ENCODE peak calls at places on chromosome 11, in ten cellular contexts. One of them, this sample, is unnamed.

GRCh38 chr11:72750086-72750485 is 2.1 kb downstream of the ARAP1 start:
- DNase-seq in GM23338: no peak
- DNase-seq in colonic mucosa: no peak
- DNase-seq in A549: no peak
- DNase-seq in fibroblast of mammary gland: no peak
- DNase-seq in prostate gland: no peak
- DNase-seq in neural progenitor cell: no peak
- DNase-seq in fibroblast of lung: no peak
- DNase-seq in astrocyte of the cerebellum: no peak
- DNase-seq in aorta: no peak
- DNase-seq in this sample: no peak

GRCh38 chr11:43952401-43953342 is 10.2 kb downstream of the C11orf96 start:
- DNase-seq in A549: no peak
- DNase-seq in fibroblast of lung: no peak
- DNase-seq in astrocyte of the cerebellum: no peak
- DNase-seq in neural progenitor cell: no peak
- DNase-seq in fibroblast of mammary gland: no peak
- DNase-seq in prostate gland: no peak
- DNase-seq in GM23338: no peak
- DNase-seq in colonic mucosa: no peak
- DNase-seq in aorta: peak
- DNase-seq in this sample: no peak

GRCh38 chr11:111639226-111639925 is 37.1 kb downstream of the SIK2 start:
- DNase-seq in GM23338: peak
- DNase-seq in fibroblast of mammary gland: no peak
- DNase-seq in colonic mucosa: no peak
- DNase-seq in A549: no peak
- DNase-seq in prostate gland: no peak
- DNase-seq in neural progenitor cell: no peak
- DNase-seq in aorta: no peak
- DNase-seq in astrocyte of the cerebellum: no peak
- DNase-seq in fibroblast of lung: no peak
- DNase-seq in this sample: no peak

GRCh38 chr11:113596658-113597057 is 109.5 kb downstream of the TMPRSS5 start:
- DNase-seq in astrocyte of the cerebellum: no peak
- DNase-seq in A549: no peak
- DNase-seq in neural progenitor cell: no peak
- DNase-seq in colonic mucosa: no peak
- DNase-seq in prostate gland: no peak
- DNase-seq in fibroblast of lung: no peak
- DNase-seq in fibroblast of mammary gland: no peak
- DNase-seq in GM23338: peak
- DNase-seq in aorta: no peak
- DNase-seq in this sample: no peak

GRCh38 chr11:128536521-128536920 is 50.8 kb downstream of the ETS1 start:
- DNase-seq in aorta: no peak
- DNase-seq in fibroblast of mammary gland: no peak
- DNase-seq in A549: no peak
- DNase-seq in colonic mucosa: no peak
- DNase-seq in prostate gland: no peak
- DNase-seq in GM23338: no peak
- DNase-seq in fibroblast of lung: no peak
- DNase-seq in astrocyte of the cerebellum: no peak
- DNase-seq in neural progenitor cell: no peak
- DNase-seq in this sample: no peak

GRCh38 chr11:107851704-107852315 is 6.8 kb downstream of the SLC35F2 start:
- DNase-seq in neural progenitor cell: no peak
- DNase-seq in aorta: no peak
- DNase-seq in astrocyte of the cerebellum: no peak
- DNase-seq in colonic mucosa: peak
- DNase-seq in GM23338: no peak
- DNase-seq in fibroblast of lung: no peak
- DNase-seq in A549: no peak
- DNase-seq in prostate gland: no peak
- DNase-seq in fibroblast of mammary gland: no peak
- DNase-seq in this sample: no peak

GRCh38 chr11:103773537-103773936 is 262.9 kb upstream of the DDI1 start:
- DNase-seq in neural progenitor cell: no peak
- DNase-seq in astrocyte of the cerebellum: no peak
- DNase-seq in colonic mucosa: no peak
- DNase-seq in aorta: no peak
- DNase-seq in A549: no peak
- DNase-seq in GM23338: no peak
- DNase-seq in prostate gland: no peak
- DNase-seq in fibroblast of lung: no peak
- DNase-seq in fibroblast of mammary gland: no peak
- DNase-seq in this sample: no peak

GRCh38 chr11:33445761-33446161 is 188.6 kb downstream of the HIPK3 start:
- DNase-seq in astrocyte of the cerebellum: no peak
- DNase-seq in neural progenitor cell: no peak
- DNase-seq in prostate gland: no peak
- DNase-seq in fibroblast of lung: no peak
- DNase-seq in GM23338: no peak
- DNase-seq in aorta: no peak
- DNase-seq in fibroblast of mammary gland: peak
- DNase-seq in colonic mucosa: no peak
- DNase-seq in A549: no peak
- DNase-seq in this sample: no peak

GRCh38 chr11:69638941-69639681 is 1.8 kb upstream of the CCND1 start:
- DNase-seq in neural progenitor cell: peak
- DNase-seq in colonic mucosa: peak
- DNase-seq in aorta: peak
- DNase-seq in prostate gland: peak
- DNase-seq in fibroblast of mammary gland: peak
- DNase-seq in GM23338: peak
- DNase-seq in fibroblast of lung: peak
- DNase-seq in A549: peak
- DNase-seq in astrocyte of the cerebellum: peak
- DNase-seq in this sample: peak

GRCh38 chr11:69639843-69640242 is 1.1 kb upstream of the CCND1 start:
- DNase-seq in prostate gland: no peak
- DNase-seq in neural progenitor cell: no peak
- DNase-seq in A549: no peak
- DNase-seq in colonic mucosa: no peak
- DNase-seq in fibroblast of mammary gland: no peak
- DNase-seq in fibroblast of lung: no peak
- DNase-seq in astrocyte of the cerebellum: no peak
- DNase-seq in aorta: no peak
- DNase-seq in GM23338: no peak
- DNase-seq in this sample: no peak

GRCh38 chr11:69636870-69637600 is 3.9 kb upstream of the CCND1 start:
- DNase-seq in A549: no peak
- DNase-seq in prostate gland: no peak
- DNase-seq in neural progenitor cell: no peak
- DNase-seq in GM23338: peak
- DNase-seq in fibroblast of mammary gland: no peak
- DNase-seq in aorta: peak
- DNase-seq in colonic mucosa: peak
- DNase-seq in astrocyte of the cerebellum: no peak
- DNase-seq in fibroblast of lung: no peak
- DNase-seq in this sample: no peak

GRCh38 chr11:69637601-69637955 is 3.4 kb upstream of the CCND1 start:
- DNase-seq in colonic mucosa: no peak
- DNase-seq in fibroblast of mammary gland: no peak
- DNase-seq in prostate gland: no peak
- DNase-seq in astrocyte of the cerebellum: no peak
- DNase-seq in neural progenitor cell: peak
- DNase-seq in A549: no peak
- DNase-seq in fibroblast of lung: no peak
- DNase-seq in aorta: no peak
- DNase-seq in GM23338: peak
- DNase-seq in this sample: no peak

DNA sequence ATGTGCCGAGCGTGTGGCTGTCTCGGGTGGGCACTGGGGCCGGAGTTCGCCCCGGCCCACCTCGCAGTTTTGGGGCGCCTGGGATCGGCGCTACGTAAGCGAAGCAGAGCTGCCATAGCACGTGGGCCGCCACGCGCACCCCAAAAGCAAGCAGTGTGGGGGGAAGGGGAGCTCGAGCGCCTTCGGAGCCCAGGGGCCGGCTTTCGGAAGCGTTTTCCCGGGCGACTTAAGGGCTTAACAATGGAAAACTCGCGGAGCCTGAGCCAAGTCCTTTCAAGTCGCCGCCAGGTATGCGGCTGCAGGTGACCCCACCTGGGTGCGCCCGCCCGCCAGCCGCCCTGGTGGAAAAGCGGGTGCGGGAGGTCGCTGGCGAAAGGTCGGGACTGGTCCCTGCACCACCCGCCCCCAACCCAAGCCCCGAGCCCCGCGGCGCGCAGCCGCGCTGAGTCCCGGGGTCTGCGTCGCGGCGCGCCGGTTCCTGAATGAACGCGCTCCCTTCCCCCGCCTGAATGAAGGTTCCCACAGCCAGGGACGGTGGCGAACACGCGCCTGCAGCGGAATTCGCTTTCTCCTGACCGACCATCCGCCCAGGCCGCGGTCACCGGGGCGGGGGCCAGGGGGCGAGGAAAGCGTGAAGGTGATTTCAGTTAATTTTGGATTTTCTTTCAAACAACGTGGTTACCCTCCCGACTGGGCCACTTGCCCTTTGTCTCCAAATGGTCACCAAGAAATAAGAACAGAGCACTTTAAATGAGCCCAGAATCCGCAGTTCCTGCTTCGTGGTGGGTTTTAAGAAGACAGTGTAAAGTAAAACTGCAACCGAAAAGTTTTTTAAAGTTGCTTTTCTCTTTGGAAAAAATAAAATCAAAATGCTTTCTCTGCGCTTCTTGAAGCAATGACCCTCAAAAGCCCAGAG is 2.7 kb upstream of the CCND1 start:
- DNase-seq in aorta: peak
- DNase-seq in fibroblast of lung: peak
- DNase-seq in astrocyte of the cerebellum: no peak
- DNase-seq in colonic mucosa: peak
- DNase-seq in neural progenitor cell: peak
- DNase-seq in GM23338: peak
- DNase-seq in A549: peak
- DNase-seq in fibroblast of mammary gland: peak
- DNase-seq in prostate gland: no peak
- DNase-seq in this sample: peak
- H3K4me3 ChIP-seq in aorta: no peak
- H3K4me3 ChIP-seq in fibroblast of lung: peak
- H3K4me3 ChIP-seq in astrocyte of the cerebellum: peak
- H3K4me3 ChIP-seq in colonic mucosa: peak
- H3K4me3 ChIP-seq in neural progenitor cell: peak
- H3K4me3 ChIP-seq in GM23338: peak
- H3K4me3 ChIP-seq in A549: peak
- H3K4me3 ChIP-seq in fibroblast of mammary gland: peak
- H3K4me3 ChIP-seq in prostate gland: peak
- H3K4me3 ChIP-seq in this sample: peak

GRCh38 chr11:93846411-93846810 is 4.0 kb downstream of the VSTM5 start:
- DNase-seq in fibroblast of mammary gland: no peak
- DNase-seq in A549: no peak
- DNase-seq in astrocyte of the cerebellum: no peak
- DNase-seq in neural progenitor cell: no peak
- DNase-seq in prostate gland: no peak
- DNase-seq in fibroblast of lung: peak
- DNase-seq in colonic mucosa: no peak
- DNase-seq in aorta: no peak
- DNase-seq in GM23338: no peak
- DNase-seq in this sample: no peak

GRCh38 chr11:93852242-93852641 is 1.8 kb upstream of the VSTM5 start:
- DNase-seq in fibroblast of lung: no peak
- DNase-seq in colonic mucosa: no peak
- DNase-seq in astrocyte of the cerebellum: no peak
- DNase-seq in fibroblast of mammary gland: no peak
- DNase-seq in aorta: no peak
- DNase-seq in neural progenitor cell: no peak
- DNase-seq in A549: no peak
- DNase-seq in GM23338: no peak
- DNase-seq in prostate gland: no peak
- DNase-seq in this sample: no peak

GRCh38 chr11:93849201-93849600 is 1.2 kb downstream of the VSTM5 start:
- DNase-seq in GM23338: no peak
- DNase-seq in aorta: no peak
- DNase-seq in prostate gland: no peak
- DNase-seq in A549: no peak
- DNase-seq in neural progenitor cell: no peak
- DNase-seq in fibroblast of lung: no peak
- DNase-seq in fibroblast of mammary gland: no peak
- DNase-seq in colonic mucosa: no peak
- DNase-seq in astrocyte of the cerebellum: no peak
- DNase-seq in this sample: no peak

GRCh38 chr11:93850585-93851018 is at the start of gene VSTM5:
- DNase-seq in GM23338: no peak
- DNase-seq in fibroblast of mammary gland: no peak
- DNase-seq in colonic mucosa: peak
- DNase-seq in neural progenitor cell: no peak
- DNase-seq in fibroblast of lung: no peak
- DNase-seq in A549: no peak
- DNase-seq in aorta: no peak
- DNase-seq in astrocyte of the cerebellum: no peak
- DNase-seq in prostate gland: no peak
- DNase-seq in this sample: no peak

GRCh38 chr11:93849751-93850584 is 450 bp downstream of the VSTM5 start:
- DNase-seq in neural progenitor cell: peak
- DNase-seq in colonic mucosa: peak
- DNase-seq in aorta: peak
- DNase-seq in fibroblast of lung: peak
- DNase-seq in astrocyte of the cerebellum: no peak
- DNase-seq in GM23338: peak
- DNase-seq in fibroblast of mammary gland: peak
- DNase-seq in A549: no peak
- DNase-seq in prostate gland: no peak
- DNase-seq in this sample: peak
- H3K4me3 ChIP-seq in neural progenitor cell: peak
- H3K4me3 ChIP-seq in colonic mucosa: peak
- H3K4me3 ChIP-seq in aorta: peak
- H3K4me3 ChIP-seq in fibroblast of lung: peak
- H3K4me3 ChIP-seq in astrocyte of the cerebellum: peak
- H3K4me3 ChIP-seq in GM23338: peak
- H3K4me3 ChIP-seq in fibroblast of mammary gland: peak
- H3K4me3 ChIP-seq in A549: peak
- H3K4me3 ChIP-seq in prostate gland: peak
- H3K4me3 ChIP-seq in this sample: no peak

GRCh38 chr11:120738516-120739046 is 227.0 kb downstream of the GRIK4 start:
- DNase-seq in aorta: no peak
- DNase-seq in GM23338: no peak
- DNase-seq in colonic mucosa: no peak
- DNase-seq in prostate gland: no peak
- DNase-seq in fibroblast of mammary gland: no peak
- DNase-seq in astrocyte of the cerebellum: no peak
- DNase-seq in neural progenitor cell: no peak
- DNase-seq in A549: no peak
- DNase-seq in fibroblast of lung: no peak
- DNase-seq in this sample: no peak
- H3K4me3 ChIP-seq in aorta: no peak
- H3K4me3 ChIP-seq in GM23338: no peak
- H3K4me3 ChIP-seq in colonic mucosa: no peak
- H3K4me3 ChIP-seq in prostate gland: no peak
- H3K4me3 ChIP-seq in fibroblast of mammary gland: no peak
- H3K4me3 ChIP-seq in astrocyte of the cerebellum: no peak
- H3K4me3 ChIP-seq in neural progenitor cell: no peak
- H3K4me3 ChIP-seq in A549: no peak
- H3K4me3 ChIP-seq in fibroblast of lung: no peak
- H3K4me3 ChIP-seq in this sample: no peak

DNA sequence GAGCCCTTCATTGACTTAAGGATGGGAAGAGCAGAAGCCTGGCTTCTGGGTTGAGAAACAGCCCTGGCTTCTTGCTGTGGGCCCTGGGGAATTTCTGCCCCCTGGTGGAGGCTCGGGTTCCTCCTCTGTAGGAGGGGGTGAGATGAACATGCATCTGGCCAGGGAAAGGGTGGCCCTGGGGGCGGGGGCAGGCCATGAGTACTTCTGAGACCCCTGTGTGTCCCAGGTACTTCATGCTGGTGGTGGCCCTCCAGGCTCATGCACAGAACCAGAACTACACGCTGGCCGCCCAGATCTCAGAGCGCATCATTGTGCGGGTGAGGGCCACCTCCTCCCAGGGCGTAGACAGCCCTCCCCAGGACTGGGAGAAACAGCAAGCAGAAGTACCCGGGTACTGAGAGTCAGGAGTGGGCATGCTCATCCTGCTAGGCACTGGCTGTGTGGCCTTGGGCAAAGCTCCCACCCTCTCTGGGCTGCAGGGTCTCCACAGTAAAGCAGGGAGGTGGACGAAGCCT is 15.8 kb downstream of the TMEM258 start:
- DNase-seq in fibroblast of lung: peak
- DNase-seq in colonic mucosa: peak
- DNase-seq in A549: peak
- DNase-seq in prostate gland: no peak
- DNase-seq in aorta: no peak
- DNase-seq in neural progenitor cell: peak
- DNase-seq in fibroblast of mammary gland: peak
- DNase-seq in astrocyte of the cerebellum: no peak
- DNase-seq in GM23338: peak
- DNase-seq in this sample: peak
- H3K4me3 ChIP-seq in fibroblast of lung: no peak
- H3K4me3 ChIP-seq in colonic mucosa: no peak
- H3K4me3 ChIP-seq in A549: no peak
- H3K4me3 ChIP-seq in prostate gland: no peak
- H3K4me3 ChIP-seq in aorta: no peak
- H3K4me3 ChIP-seq in neural progenitor cell: no peak
- H3K4me3 ChIP-seq in fibroblast of mammary gland: no peak
- H3K4me3 ChIP-seq in astrocyte of the cerebellum: no peak
- H3K4me3 ChIP-seq in GM23338: no peak
- H3K4me3 ChIP-seq in this sample: no peak

This sample was measured in NB4.